ENCODE peak calls at places on chromosomes 12 and 14, in seven cellular contexts. D is A549, B is AG04450, N is epithelial cell of esophagus, Q is mammary epithelial cell, P is HFFc6, X is right atrium auricular region. E is an unnamed sample.

GRCh38 chr14:102898298-102898697 is 24.2 kb upstream of the AMN start:
- DNase-seq in D (no peak), B (no peak), N (no peak), Q (no peak), P (no peak), X (no peak), E (no peak)

GRCh38 chr12:127774828-127775227 is 492.1 kb upstream of the TMEM132C start:
- DNase-seq in D (no peak), B (no peak), N (no peak), Q (no peak), P (no peak), X (no peak), E (no peak)

GRCh38 chr12:123384994-123385376 is 1.1 kb downstream of the KMT5A start:
- DNase-seq in D (peak), B (no peak), N (peak), Q (peak), P (peak), X (no peak), E (no peak)

GRCh38 chr14:72495668-72496067 is 398.2 kb downstream of the DPF3 start:
- DNase-seq in D (no peak), B (no peak), N (no peak), Q (no peak), P (no peak), X (peak), E (no peak)

GRCh38 chr12:28035483-28035882 is 63.0 kb upstream of the PTHLH start:
- DNase-seq in D (peak), B (no peak), N (peak), Q (peak), P (peak), X (no peak), E (no peak)

GRCh38 chr12:64385468-64385867 is 5.1 kb downstream of the C12orf56 start:
- DNase-seq in D (no peak), B (no peak), N (peak), Q (peak), P (peak), X (no peak), E (no peak)

GRCh38 chr12:11653215-11653753 is 3.8 kb downstream of the ETV6 start:
- DNase-seq in D (no peak), B (no peak), N (no peak), Q (peak), P (no peak), X (no peak), E (no peak)

GRCh38 chr14:32472512-32473472 is 143.7 kb downstream of the AKAP6 start:
- DNase-seq in D (peak), B (peak), N (peak), Q (peak), P (peak), X (no peak), E (no peak)

GRCh38 chr12:41014643-41015020 is 173.5 kb upstream of the PDZRN4 start:
- DNase-seq in D (peak), B (no peak), N (peak), Q (peak), P (no peak), X (no peak), E (no peak)

GRCh38 chr12:27981874-27982273 is 9.3 kb upstream of the PTHLH start:
- DNase-seq in D (peak), B (no peak), N (peak), Q (peak), P (peak), X (no peak), E (no peak)

GRCh38 chr12:115467531-115467930 is 783.6 kb upstream of the TBX3 start:
- DNase-seq in D (no peak), B (no peak), N (no peak), Q (no peak), P (peak), X (no peak), E (no peak)

GRCh38 chr12:115466076-115466475 is 782.1 kb upstream of the TBX3 start:
- DNase-seq in D (no peak), B (no peak), N (no peak), Q (no peak), P (no peak), X (no peak), E (no peak)

GRCh38 chr12:115470526-115470925 is 786.6 kb upstream of the TBX3 start:
- DNase-seq in D (no peak), B (no peak), N (no peak), Q (no peak), P (no peak), X (no peak), E (no peak)

GRCh38 chr12:115470977-115471376 is 787.0 kb upstream of the TBX3 start:
- DNase-seq in D (no peak), B (no peak), N (no peak), Q (no peak), P (no peak), X (no peak), E (no peak)

GRCh38 chr12:115468087-115468510 is 784.1 kb upstream of the TBX3 start:
- DNase-seq in D (peak), B (no peak), N (peak), Q (peak), P (peak), X (no peak), E (no peak)
- TF ChIP-seq CTCF in D (peak), B (peak), N (no peak), Q (no peak), P (peak), X (peak), E (no peak)

GRCh38 chr14:89775161-89775560 is 179.4 kb downstream of the EFCAB11 start:
- DNase-seq in D (no peak), B (no peak), N (no peak), Q (no peak), P (no peak), X (no peak), E (no peak)
- TF ChIP-seq CTCF in D (no peak), B (no peak), N (no peak), Q (no peak), P (no peak), X (no peak), E (no peak)

GRCh38 chr12:108611884-108612415 is 14.1 kb upstream of the TMEM119 start:
- DNase-seq in D (peak), B (no peak), N (peak), Q (peak), P (peak), X (no peak), E (peak)
- TF ChIP-seq CTCF in D (peak), B (peak), N (peak), Q (peak), P (peak), X (peak), E (peak)

GRCh38 chr12:26798013-26798412 is 35.0 kb downstream of the ITPR2 start:
- DNase-seq in D (no peak), B (peak), N (peak), Q (peak), P (peak), X (no peak), E (peak)
- TF ChIP-seq CTCF in D (no peak), B (no peak), N (no peak), Q (no peak), P (no peak), X (no peak), E (no peak)

DNA sequence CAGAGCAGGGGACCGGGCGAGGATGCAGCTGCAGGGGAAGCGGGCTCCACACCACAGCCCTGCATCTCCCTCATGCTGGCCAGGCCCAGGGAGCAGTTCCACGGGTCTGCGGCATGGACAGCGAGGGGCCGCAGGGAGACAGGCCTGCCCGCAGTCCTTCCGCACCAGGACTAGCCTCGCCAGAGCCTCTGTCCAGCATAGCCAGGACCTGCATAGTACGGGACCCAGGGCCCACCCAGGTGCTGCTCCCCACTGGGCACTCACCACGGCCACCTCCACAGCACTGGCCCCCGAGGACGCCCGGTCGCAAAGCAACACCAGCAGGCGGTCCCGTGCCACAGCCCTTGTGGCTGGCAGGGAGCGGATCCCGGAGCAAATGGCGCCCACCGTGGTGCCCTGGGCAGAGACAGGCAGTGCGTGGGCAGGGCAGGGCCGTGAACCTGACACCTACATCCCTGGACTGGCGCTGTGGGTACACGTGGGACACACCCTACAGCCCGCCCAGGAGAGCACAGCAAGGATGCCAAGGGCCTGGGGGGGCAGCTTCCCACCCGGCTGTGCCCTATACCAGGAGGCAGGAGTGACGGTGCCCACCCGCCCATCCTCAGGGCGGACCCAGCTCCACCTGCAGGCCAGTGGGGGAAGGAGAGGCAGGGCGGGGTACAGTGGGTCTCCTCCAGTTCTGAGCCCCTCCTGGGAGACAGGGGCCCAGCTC is 23.8 kb downstream of the JAG2 start:
- DNase-seq in D (no peak), B (no peak), N (no peak), Q (no peak), P (no peak), X (no peak), E (no peak)
- TF ChIP-seq CTCF in D (no peak), B (no peak), N (peak), Q (no peak), P (peak), X (no peak), E (no peak)

DNA sequence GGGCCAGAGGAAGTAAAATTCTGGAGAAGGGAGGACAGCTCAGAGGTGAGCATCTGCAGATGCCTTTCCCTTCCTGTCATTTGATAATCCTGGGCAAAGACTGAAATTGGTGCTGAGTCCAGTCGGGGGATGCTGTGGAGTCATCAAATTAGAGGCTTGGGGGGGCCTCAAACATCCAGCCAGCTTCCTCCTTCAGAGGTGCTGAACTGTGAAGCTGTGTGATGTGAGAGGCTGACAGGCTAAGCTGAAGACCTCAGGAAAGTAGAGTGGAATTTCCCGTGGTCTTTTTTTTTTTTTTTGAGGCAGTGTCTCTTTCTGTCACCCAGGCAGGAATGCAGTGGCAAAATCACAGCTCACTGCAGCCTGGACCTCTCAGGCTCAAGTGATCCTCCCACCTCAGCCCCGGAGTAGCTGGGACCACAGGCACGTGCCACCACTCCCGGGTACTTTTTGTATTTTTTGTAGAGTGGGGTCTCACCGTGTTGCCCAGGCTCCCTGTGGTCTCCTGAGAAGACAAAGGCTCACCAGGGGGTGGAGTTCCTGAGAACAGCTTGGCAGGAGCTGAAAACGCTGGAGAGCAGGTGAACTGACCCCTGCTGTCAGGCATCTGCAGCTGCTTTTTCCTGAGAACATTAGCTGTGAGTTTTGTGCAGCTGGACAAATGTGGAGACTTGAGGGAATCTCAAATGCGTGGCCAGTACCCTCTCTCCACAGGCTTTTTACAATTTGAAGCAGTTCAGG is 6.1 kb upstream of the TCL1B start:
- DNase-seq in D (peak), B (no peak), N (no peak), Q (no peak), P (no peak), X (no peak), E (peak)
- TF ChIP-seq CTCF in D (no peak), B (no peak), N (no peak), Q (no peak), P (no peak), X (no peak), E (no peak)